ENCODE peak calls at places on chromosomes 4 and X, in six cellular contexts. G, T, P, K, U and Y are unnamed samples.

GRCh38 chr4:85128246-85129204 is 162.0 kb upstream of the WDFY3 start:
- DNase-seq in T (no peak), U (no peak), K (no peak), P (no peak), G (no peak), Y (no peak)

GRCh38 chr4:7387925-7388324 is 46.8 kb downstream of the PSAPL1 start:
- DNase-seq in K (no peak), U (no peak), T (no peak), P (no peak), G (no peak), Y (no peak)

GRCh38 chrX:16445166-16445752 is 204.7 kb upstream of the S100G start:
- DNase-seq in K (no peak), T (no peak), P (no peak), G (peak; percentile 24), U (peak; percentile 1), Y (peak; percentile 12)

GRCh38 chr4:110108960-110109359 is 89.5 kb downstream of the ELOVL6 start:
- DNase-seq in T (no peak), P (no peak), K (no peak), U (no peak), G (no peak), Y (no peak)

GRCh38 chr4:121709766-121710405 is 13.1 kb upstream of the ANXA5 start:
- DNase-seq in U (no peak), K (no peak), T (no peak), G (no peak), P (no peak), Y (no peak)

GRCh38 chr4:186878203-186878800 is 154.6 kb upstream of the FAT1 start:
- DNase-seq in K (no peak), P (no peak), U (no peak), G (no peak), T (no peak), Y (no peak)

GRCh38 chr4:6561173-6561516 is 13.8 kb upstream of the MAN2B2 start:
- DNase-seq in G (no peak), T (no peak), K (no peak), P (no peak), U (no peak), Y (no peak)

GRCh38 chr4:138728566-138728965 is 287.0 kb upstream of the NOCT start:
- DNase-seq in K (no peak), U (no peak), P (no peak), G (no peak), T (no peak), Y (no peak)

GRCh38 chr4:7196283-7196651 is 3.9 kb downstream of the SORCS2 start:
- DNase-seq in P (no peak), G (no peak), K (no peak), U (no peak), T (no peak), Y (no peak)

GRCh38 chr4:61239250-61239649 is 39.1 kb downstream of the ADGRL3 start:
- DNase-seq in U (no peak), T (no peak), P (no peak), K (no peak), G (no peak), Y (no peak)

GRCh38 chrX:70988425-70988824 is 57.5 kb upstream of the SLC7A3 start:
- DNase-seq in U (no peak), K (no peak), G (no peak), P (no peak), T (no peak), Y (no peak)

GRCh38 chrX:133868687-133869086 is 116.7 kb downstream of the GPC3 start:
- DNase-seq in G (no peak), P (no peak), T (no peak), U (no peak), K (no peak), Y (no peak)

GRCh38 chrX:136849395-136849794 is 31.1 kb downstream of the RBMX start:
- DNase-seq in G (no peak), T (no peak), K (no peak), P (no peak), U (no peak), Y (no peak)

DNA sequence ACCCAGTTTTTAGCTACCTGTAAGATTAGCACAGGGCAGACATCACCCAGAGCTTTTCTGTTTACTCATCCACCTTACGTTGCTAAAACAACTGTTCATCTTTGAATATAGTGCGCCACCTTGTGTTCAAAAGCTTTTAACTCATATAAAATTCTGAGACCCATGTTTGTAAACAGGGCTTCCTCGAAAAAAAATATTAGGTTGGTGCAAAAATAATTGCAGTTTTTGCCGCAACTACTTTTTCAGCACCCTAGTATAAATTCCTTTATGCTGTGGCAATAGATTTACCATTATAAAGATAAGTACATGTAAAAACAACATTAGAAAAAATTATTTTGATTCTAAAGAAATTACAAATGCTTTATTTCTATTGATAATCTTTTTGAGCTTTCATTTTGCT is 147.9 kb downstream of the LRBA start:
- DNase-seq in P (peak; percentile 6), U (peak; percentile 76), K (no peak), T (peak; percentile 41), G (peak; percentile 54), Y (peak; percentile 8)
- TF ChIP-seq TAF1 in P (no peak), U (no peak), K (no peak), T (no peak), G (no peak), Y (no peak)

GRCh38 chrX:49053223-49054072 is 5.4 kb upstream of the CCDC120 start:
- DNase-seq in U (peak; percentile 45), P (peak; percentile 59), G (peak; percentile 80), K (peak; percentile 75), T (no peak), Y (peak; percentile 69)
- TF ChIP-seq POLR2A in U (peak; percentile 54), P (no peak), G (no peak), K (no peak), T (peak; percentile 60), Y (no peak)

GRCh38 chr4:30952526-30953219 is 232.5 kb downstream of the PCDH7 start:
- DNase-seq in P (no peak), G (no peak), T (no peak), K (no peak), U (no peak), Y (no peak)
- TF ChIP-seq POLR2AphosphoS5 in P (no peak), G (no peak), T (no peak), K (no peak), U (no peak), Y (no peak)

DNA sequence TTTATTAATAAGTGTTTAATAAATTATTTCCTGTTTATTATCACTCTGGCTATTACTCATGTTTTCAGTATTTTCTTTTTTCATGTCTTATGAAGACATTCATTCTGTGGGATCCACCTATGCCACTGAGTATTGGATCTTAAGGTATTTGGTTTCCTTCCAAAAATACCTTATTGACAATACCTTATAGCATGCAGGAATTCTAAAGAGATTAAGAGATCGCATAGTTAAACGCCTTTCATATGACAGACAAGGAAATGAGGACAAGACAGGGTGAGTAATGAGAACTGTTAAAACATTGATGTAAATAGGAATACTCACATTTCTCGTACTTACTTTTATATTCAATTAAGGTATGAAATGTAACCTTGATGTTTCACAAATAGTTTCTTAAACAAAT is 38.2 kb upstream of the TMPRSS11B start:
- DNase-seq in T (no peak), G (no peak), U (no peak), K (no peak), P (no peak), Y (no peak)
- TF ChIP-seq TAF1 in T (no peak), G (no peak), U (no peak), K (no peak), P (no peak), Y (no peak)

GRCh38 chr4:2755821-2756690 is at the start of gene TNIP2:
- DNase-seq in K (peak; percentile 85), T (no peak), G (peak; percentile 99), P (peak; percentile 94), U (peak; percentile 64), Y (peak; percentile 93)
- TF ChIP-seq POLR2A in K (peak; percentile 67), T (peak; percentile 86), G (peak; percentile 71), P (no peak), U (peak; percentile 75), Y (peak; percentile 75)

DNA sequence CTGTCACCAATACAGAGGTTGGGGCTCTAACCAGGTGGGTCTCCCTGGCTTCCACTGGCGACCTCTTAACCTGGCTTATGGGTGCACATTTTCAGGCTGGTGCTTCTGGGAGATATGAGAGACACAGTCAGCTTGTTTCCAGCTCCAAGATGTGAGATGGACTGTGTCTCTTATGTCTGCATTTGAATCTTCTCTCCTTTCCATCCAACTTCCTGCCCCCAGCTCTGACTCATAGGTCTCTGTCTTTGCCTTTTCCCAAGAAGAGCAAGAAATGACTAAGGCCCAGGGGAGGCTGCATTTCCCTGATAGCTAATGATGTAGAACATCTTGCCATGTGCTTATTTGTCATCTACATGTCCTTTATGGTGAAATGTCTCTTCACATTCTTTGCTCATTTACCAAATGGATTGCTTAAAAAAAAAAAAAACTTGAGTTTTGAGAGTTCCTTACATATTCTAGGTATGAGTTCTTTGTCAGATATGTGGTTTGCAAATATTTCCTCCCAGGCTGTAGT is 3.2 kb upstream of the UXT start:
- DNase-seq in K (no peak), T (no peak), U (no peak), G (peak; percentile 50), P (no peak), Y (no peak)
- TF ChIP-seq POLR2AphosphoS5 in K (no peak), T (no peak), U (no peak), G (peak; percentile 64), P (no peak), Y (no peak)

DNA sequence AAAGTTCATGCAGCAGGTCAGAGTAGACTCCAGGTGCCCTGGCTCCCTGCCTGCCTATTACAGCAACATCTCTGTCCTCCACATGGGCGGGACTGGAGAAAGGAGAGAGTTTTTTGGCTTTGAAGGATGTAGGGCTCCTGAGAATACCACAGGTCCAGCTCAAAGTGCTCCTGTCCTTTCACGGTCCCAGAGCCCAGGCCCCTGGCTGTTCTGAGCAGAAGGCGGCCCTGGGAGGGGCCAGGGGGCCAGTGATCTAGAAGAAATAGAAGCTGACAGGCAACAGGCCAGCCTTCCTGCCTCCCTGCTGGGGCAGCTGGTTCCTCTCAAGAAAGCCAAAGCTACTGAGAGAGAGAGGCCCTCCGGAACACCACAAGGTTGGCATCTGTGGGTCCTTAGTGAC is 929 bp upstream of the IQSEC2 start:
- DNase-seq in T (no peak), P (no peak), U (no peak), G (no peak), K (no peak), Y (no peak)
- TF ChIP-seq TAF1 in T (no peak), P (no peak), U (no peak), G (no peak), K (no peak), Y (no peak)

DNA sequence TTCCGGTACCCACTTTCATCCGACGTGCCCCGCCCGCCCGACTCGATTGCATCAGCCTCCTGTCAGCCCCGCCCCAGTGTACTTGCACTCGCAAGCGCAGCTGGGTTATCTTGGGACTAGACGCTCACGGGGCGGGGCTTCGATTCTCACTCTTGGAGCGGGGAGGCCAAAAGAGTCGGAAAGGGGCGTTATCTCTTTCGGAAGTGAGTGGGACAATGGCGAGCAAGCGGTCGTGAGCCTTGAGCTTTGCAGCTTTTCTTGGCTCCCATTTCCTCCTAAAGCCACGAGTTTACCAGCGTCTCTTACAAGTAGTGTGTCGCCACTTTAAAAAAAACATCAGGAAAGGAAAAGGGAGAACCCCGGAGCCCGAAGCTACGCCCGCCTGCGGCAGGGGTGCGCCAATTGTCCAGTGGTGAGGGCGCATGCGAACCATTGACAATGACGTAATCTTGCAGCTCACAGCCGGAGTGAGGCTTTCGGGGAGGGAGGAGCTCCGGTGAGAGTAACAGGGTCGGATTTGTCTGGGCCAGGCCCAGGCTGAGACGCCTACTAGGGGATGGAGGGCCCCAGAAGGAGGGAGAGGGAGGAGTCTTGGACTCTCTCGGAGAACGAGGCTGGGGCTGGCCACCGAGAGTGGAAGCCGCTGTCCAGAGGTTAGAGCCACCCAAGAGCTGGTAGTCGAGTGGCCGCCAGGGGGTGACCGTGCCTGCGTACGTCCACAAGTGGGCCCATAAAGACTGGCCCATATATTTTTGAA is 109.5 kb downstream of the GNL3L start:
- DNase-seq in U (peak; percentile 86), P (peak; percentile 42), T (peak; percentile 79), K (peak; percentile 85), G (peak; percentile 84), Y (peak; percentile 53)
- TF ChIP-seq POLR2A in U (peak; percentile 60), P (peak; percentile 41), T (peak; percentile 80), K (peak; percentile 90), G (peak; percentile 88), Y (peak; percentile 42)

GRCh38 chrX:2677764-2678163 is 13.3 kb upstream of the CD99 start:
- DNase-seq in G (peak; percentile 31), K (no peak), U (no peak), T (no peak), P (no peak), Y (no peak)
- TF ChIP-seq POLR2AphosphoS5 in G (no peak), K (no peak), U (no peak), T (no peak), P (no peak), Y (no peak)